ENCODE peak calls at places on chromosomes 5 and 9, in seven cellular contexts. S, W, D, U, R, H and B are unnamed samples.

GRCh38 chr9:73806876-73807275 is 655.2 kb downstream of the ANXA1 start:
- DNase-seq in W (no peak), S (no peak), R (no peak), U (no peak), D (no peak), H (no peak), B (no peak)

GRCh38 chr5:77892061-77893010 is 116.2 kb upstream of the TBCA start:
- DNase-seq in W (no peak), U (no peak), R (no peak), H (no peak), S (no peak), D (no peak), B (no peak)

GRCh38 chr5:123090641-123091257 is 1.7 kb downstream of the PRDM6 start:
- DNase-seq in R (no peak), S (no peak), H (peak), U (no peak), D (no peak), W (no peak), B (no peak)

GRCh38 chr9:127447416-127448111 is 3.6 kb downstream of the RPL12 start:
- DNase-seq in H (no peak), D (no peak), S (no peak), U (no peak), W (no peak), R (no peak), B (no peak)

GRCh38 chr5:176822426-176823075 is 12.2 kb downstream of the UNC5A start:
- DNase-seq in D (no peak), U (no peak), W (no peak), R (no peak), H (no peak), S (no peak), B (no peak)

GRCh38 chr9:112881366-112881765 is 9.3 kb downstream of the SLC46A2 start:
- DNase-seq in H (no peak), W (peak), S (no peak), D (no peak), R (no peak), U (peak), B (no peak)

GRCh38 chr9:104795082-104795481 is 31.2 kb downstream of the NIPSNAP3B start:
- DNase-seq in S (no peak), D (no peak), H (no peak), W (no peak), R (no peak), U (no peak), B (no peak)

GRCh38 chr5:161548472-161549094 is 2.1 kb upstream of the GABRB2 start:
- DNase-seq in U (no peak), S (no peak), R (no peak), H (peak), W (no peak), D (no peak), B (no peak)

GRCh38 chr9:87792831-87793288 is 66.9 kb downstream of the CTSL start:
- DNase-seq in H (no peak), U (peak), W (peak), S (peak), R (peak), D (peak), B (peak)

GRCh38 chr5:58842851-58843250 is 260.0 kb downstream of the RAB3C start:
- DNase-seq in D (no peak), S (no peak), U (peak), R (no peak), W (no peak), H (no peak), B (no peak)

GRCh38 chr9:94586814-94587213 is 6.8 kb downstream of the FBP2 start:
- DNase-seq in U (peak), H (no peak), R (no peak), W (peak), D (no peak), S (no peak), B (no peak)

GRCh38 chr5:44774279-44774880 is 34.4 kb upstream of the MRPS30 start:
- DNase-seq in R (no peak), H (peak), U (peak), W (peak), D (no peak), S (no peak), B (peak)